ENCODE peak calls at places on chromosomes 5 and 9, in nine cellular contexts. I is AG09319; O is astrocyte of the spinal cord; Z is fibroblast of lung; G is upper lobe of left lung; U is A549; N is dorsolateral prefrontal cortex; M is hepatocyte; J is CD8-positive, alpha-beta T cell. H is an unnamed sample.

GRCh38 chr9:105355810-105356209 is 92.0 kb upstream of the FSD1L start:
- DNase-seq in I (no peak), Z (peak), O (no peak), G (no peak), J (no peak), N (no peak), M (no peak), U (no peak), H (no peak)

GRCh38 chr5:1511651-1512540 is 11.9 kb downstream of the LPCAT1 start:
- DNase-seq in U (peak), M (no peak), I (peak), O (peak), N (peak), J (peak), G (peak), Z (peak), H (peak)

GRCh38 chr9:118609355-118610044 is 759.7 kb downstream of the BRINP1 start:
- DNase-seq in U (peak), O (peak), Z (peak), G (no peak), J (no peak), I (peak), N (no peak), M (no peak), H (no peak)

GRCh38 chr9:20043035-20043434 is 254.2 kb upstream of the SLC24A2 start:
- DNase-seq in N (no peak), J (no peak), Z (no peak), O (no peak), G (no peak), U (no peak), I (no peak), M (no peak), H (no peak)

GRCh38 chr9:70566743-70567142 is 152.3 kb upstream of the KLF9 start:
- DNase-seq in Z (no peak), O (peak), J (no peak), N (no peak), U (no peak), I (no peak), G (no peak), M (no peak), H (no peak)

GRCh38 chr9:20988916-20989315 is 42.5 kb downstream of the HACD4 start:
- DNase-seq in J (no peak), M (no peak), G (no peak), N (no peak), U (no peak), O (peak), I (no peak), Z (peak), H (no peak)

GRCh38 chr5:171627936-171628335 is 157.7 kb upstream of the SMIM23 start:
- DNase-seq in G (no peak), O (no peak), Z (no peak), I (no peak), N (no peak), J (no peak), M (no peak), U (no peak), H (no peak)

GRCh38 chr9:136721339-136722092 is 9.1 kb downstream of the DIPK1B start:
- DNase-seq in N (no peak), J (no peak), O (peak), I (no peak), M (no peak), Z (peak), G (peak), U (no peak), H (no peak)

GRCh38 chr9:127723450-127723849 is 7.6 kb downstream of the TTC16 start:
- DNase-seq in Z (peak), O (peak), N (no peak), I (peak), M (no peak), U (no peak), J (no peak), G (peak), H (no peak)

GRCh38 chr5:113617191-113617796 is 103.8 kb downstream of the YTHDC2 start:
- DNase-seq in G (no peak), Z (no peak), N (no peak), U (no peak), J (no peak), O (no peak), I (no peak), M (no peak), H (no peak)

GRCh38 chr5:159819671-159820411 is 96.4 kb upstream of the ADRA1B start:
- DNase-seq in J (no peak), O (peak), N (no peak), M (peak), Z (no peak), G (peak), I (no peak), U (no peak), H (no peak)

GRCh38 chr5:67338416-67338815 is 141.8 kb upstream of the CD180 start:
- DNase-seq in O (no peak), U (no peak), N (no peak), J (no peak), M (no peak), G (no peak), Z (peak), I (no peak), H (no peak)

GRCh38 chr9:82903503-82903902 is 159.4 kb downstream of the RASEF start:
- DNase-seq in U (peak), G (no peak), Z (peak), N (no peak), O (no peak), J (no peak), I (no peak), M (no peak), H (no peak)
- TF ChIP-seq CTCF in U (no peak), G (no peak), Z (no peak), N (no peak), O (no peak), J (no peak), I (no peak), M (peak), H (peak)

GRCh38 chr9:90851444-90851843 is 49.8 kb downstream of the SYK start:
- DNase-seq in N (no peak), M (no peak), U (no peak), I (no peak), J (no peak), Z (no peak), O (no peak), G (no peak), H (no peak)
- TF ChIP-seq CTCF in N (no peak), M (no peak), U (no peak), I (no peak), J (no peak), Z (no peak), O (no peak), G (no peak), H (peak)

DNA sequence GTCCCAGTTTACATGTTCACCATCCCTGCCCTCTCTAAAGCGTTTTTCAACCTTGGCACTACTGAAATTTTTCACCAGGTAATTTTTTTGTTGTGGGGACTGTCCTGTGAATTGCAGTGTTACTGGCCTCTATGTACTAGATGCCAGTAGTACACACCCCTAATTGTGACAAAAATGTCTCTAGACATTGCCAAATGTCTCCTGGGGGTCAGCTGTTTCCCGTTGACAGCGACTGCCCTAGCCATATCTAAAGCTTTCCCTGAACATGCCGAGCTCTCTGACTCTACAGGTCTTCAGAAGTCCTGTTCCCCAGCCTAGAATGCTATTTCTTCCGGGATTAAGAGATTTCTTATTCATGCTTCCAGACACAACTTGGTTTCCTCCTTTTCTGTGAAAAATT is 235.3 kb downstream of the ZSWIM6 start:
- DNase-seq in G (no peak), J (no peak), O (no peak), N (no peak), M (no peak), I (no peak), Z (no peak), U (no peak), H (no peak)
- TF ChIP-seq CTCF in G (no peak), J (no peak), O (no peak), N (no peak), M (no peak), I (no peak), Z (no peak), U (no peak), H (no peak)

GRCh38 chr9:34562136-34562745 is 27.3 kb downstream of the CNTFR start:
- DNase-seq in U (no peak), Z (no peak), I (no peak), G (no peak), N (no peak), M (no peak), J (no peak), O (no peak), H (no peak)
- TF ChIP-seq CTCF in U (peak), Z (peak), I (peak), G (peak), N (peak), M (peak), J (peak), O (peak), H (peak)

GRCh38 chr5:163079618-163080017 is 357.8 kb upstream of the CCNG1 start:
- DNase-seq in G (no peak), N (no peak), O (no peak), U (no peak), M (no peak), Z (peak), I (no peak), J (no peak), H (no peak)
- TF ChIP-seq CTCF in G (no peak), N (no peak), O (peak), U (peak), M (no peak), Z (no peak), I (no peak), J (no peak), H (peak)

GRCh38 chr5:152170350-152170749 is 234.7 kb downstream of the NMUR2 start:
- DNase-seq in O (no peak), M (no peak), I (no peak), N (no peak), J (no peak), U (no peak), Z (no peak), G (no peak), H (no peak)

DNA sequence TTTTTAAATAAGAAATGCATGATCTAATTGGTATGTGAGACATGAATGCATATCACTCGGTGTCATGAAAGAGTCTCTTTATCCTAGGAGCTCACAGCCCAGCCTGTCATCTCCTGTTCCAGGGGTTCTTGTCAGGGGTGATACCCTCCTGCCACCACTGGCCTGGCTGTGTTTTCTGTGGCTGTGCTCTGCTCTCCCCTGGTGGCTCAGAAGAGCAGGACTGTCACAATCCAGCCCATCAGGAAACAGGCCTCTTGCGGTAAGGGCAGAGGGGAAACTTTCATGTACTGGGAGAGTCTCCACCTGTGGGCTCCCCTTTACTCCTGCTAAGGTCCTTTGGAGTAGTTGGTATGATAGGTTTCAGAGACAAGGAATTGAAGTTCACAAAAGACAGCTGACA is 240.2 kb upstream of the GLRA1 start:
- DNase-seq in Z (no peak), J (no peak), I (no peak), N (no peak), O (no peak), G (no peak), M (no peak), U (no peak), H (no peak)
- TF ChIP-seq CTCF in Z (no peak), J (no peak), I (no peak), N (no peak), O (no peak), G (no peak), M (no peak), U (no peak), H (no peak)

DNA sequence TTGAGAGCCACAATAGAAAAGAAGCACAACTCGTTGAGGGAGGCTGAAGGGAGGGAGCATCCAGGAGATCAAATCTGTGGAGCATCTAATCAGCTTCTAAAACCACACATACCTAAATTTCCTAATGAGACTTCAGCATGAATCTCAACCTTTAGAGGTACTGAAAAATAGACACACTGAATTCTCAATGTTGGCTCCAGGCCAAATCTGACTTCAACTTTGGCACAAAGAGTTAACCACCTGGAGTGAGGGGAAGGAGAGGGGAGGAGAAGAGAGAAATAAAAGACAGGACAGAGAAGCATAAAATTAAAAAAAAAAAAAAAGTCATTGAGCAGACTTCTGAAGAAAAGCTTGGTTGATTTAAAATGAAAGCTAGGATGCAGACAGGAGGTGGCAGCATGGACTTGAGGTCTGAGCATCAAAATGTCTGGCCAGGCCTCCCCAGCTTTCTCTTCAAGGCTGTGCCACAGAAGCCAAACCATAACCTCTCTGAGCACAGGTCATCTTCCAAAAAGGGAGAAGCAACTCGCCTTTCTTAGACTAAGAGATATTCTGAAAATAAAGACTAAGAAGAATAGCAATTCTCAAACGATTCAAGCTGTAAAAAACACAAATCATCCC is 205.6 kb downstream of the DENND1A start:
- DNase-seq in O (peak), Z (peak), M (peak), N (peak), I (no peak), U (no peak), G (no peak), J (no peak), H (no peak)
- TF ChIP-seq CTCF in O (no peak), Z (peak), M (peak), N (peak), I (peak), U (no peak), G (no peak), J (no peak), H (no peak)

H was measured in type B pancreatic cell.